ENCODE peak calls at places on chromosomes 5 and 9, in ten cellular contexts. F is right atrium auricular region; V is WERI-Rb-1; N is heart left ventricle; J is AG04450; B is CD8-positive, alpha-beta T cell; T is cardiac muscle cell; W is psoas muscle; C is esophagus squamous epithelium; Z is left ventricle myocardium inferior. E is an unnamed sample.

GRCh38 chr5:35030426-35030825 is 17.3 kb downstream of the AGXT2 start:
- DNase-seq in N (no peak), J (no peak), T (no peak), B (no peak), Z (no peak), W (no peak), C (no peak), F (no peak), V (no peak), E (no peak)

GRCh38 chr9:136095028-136095494 is at the start of gene NACC2:
- DNase-seq in T (peak; percentile 65), F (no peak), V (peak; percentile 61), Z (peak; percentile 82), J (no peak), C (no peak), N (peak; percentile 77), B (no peak), W (peak; percentile 89), E (peak; percentile 71)

GRCh38 chr9:33185406-33185805 is 18.3 kb upstream of the B4GALT1 start:
- DNase-seq in T (no peak), W (no peak), F (no peak), N (no peak), B (no peak), J (no peak), Z (no peak), C (no peak), V (no peak), E (no peak)

GRCh38 chr5:177545487-177546261 is 8.7 kb downstream of the FAM193B start:
- DNase-seq in J (peak; percentile 59), C (no peak), N (peak; percentile 65), V (no peak), W (peak; percentile 73), Z (peak; percentile 56), B (no peak), F (peak; percentile 91), T (peak; percentile 96), E (no peak)

GRCh38 chr9:21239917-21240316 is at the start of gene IFNA14:
- DNase-seq in W (no peak), J (no peak), C (no peak), F (no peak), V (no peak), N (no peak), Z (no peak), T (no peak), B (no peak), E (no peak)

GRCh38 chr9:6997330-6997729 is 239.6 kb downstream of the KDM4C start:
- DNase-seq in F (no peak), V (no peak), W (no peak), J (no peak), B (no peak), N (no peak), C (no peak), Z (no peak), T (no peak), E (no peak)

GRCh38 chr9:68678430-68678829 is 26.6 kb upstream of the PIP5K1B start:
- DNase-seq in Z (no peak), W (no peak), V (peak; percentile 15), F (no peak), T (peak; percentile 18), J (no peak), C (no peak), B (no peak), N (peak; percentile 14), E (no peak)

GRCh38 chr5:98106116-98107088 is 667.1 kb upstream of the RGMB start:
- DNase-seq in T (no peak), W (no peak), Z (no peak), B (no peak), N (no peak), V (no peak), C (no peak), F (no peak), J (no peak), E (no peak)

GRCh38 chr5:122730037-122730436 is 44.8 kb upstream of the SNX2 start:
- DNase-seq in Z (no peak), W (no peak), F (no peak), V (no peak), T (no peak), J (no peak), C (no peak), N (no peak), B (no peak), E (no peak)

GRCh38 chr9:107635137-107635802 is 145.7 kb upstream of the KLF4 start:
- DNase-seq in Z (no peak), J (no peak), T (peak; percentile 40), F (no peak), B (no peak), W (no peak), V (no peak), C (no peak), N (no peak), E (no peak)

GRCh38 chr5:152956943-152957613 is 533.4 kb upstream of the GRIA1 start:
- DNase-seq in C (no peak), B (no peak), N (no peak), J (no peak), F (no peak), V (no peak), Z (no peak), W (no peak), T (no peak), E (no peak)

GRCh38 chr5:78549043-78549442 is 99.5 kb downstream of the LHFPL2 start:
- DNase-seq in W (no peak), T (peak; percentile 79), Z (no peak), B (no peak), J (no peak), F (peak; percentile 68), N (no peak), C (no peak), V (no peak), E (no peak)

GRCh38 chr5:130198927-130199326 is 294.7 kb downstream of the CHSY3 start:
- DNase-seq in Z (no peak), V (peak; percentile 12), C (no peak), W (no peak), F (no peak), J (peak; percentile 1), B (no peak), T (peak; percentile 55), N (no peak), E (no peak)

DNA sequence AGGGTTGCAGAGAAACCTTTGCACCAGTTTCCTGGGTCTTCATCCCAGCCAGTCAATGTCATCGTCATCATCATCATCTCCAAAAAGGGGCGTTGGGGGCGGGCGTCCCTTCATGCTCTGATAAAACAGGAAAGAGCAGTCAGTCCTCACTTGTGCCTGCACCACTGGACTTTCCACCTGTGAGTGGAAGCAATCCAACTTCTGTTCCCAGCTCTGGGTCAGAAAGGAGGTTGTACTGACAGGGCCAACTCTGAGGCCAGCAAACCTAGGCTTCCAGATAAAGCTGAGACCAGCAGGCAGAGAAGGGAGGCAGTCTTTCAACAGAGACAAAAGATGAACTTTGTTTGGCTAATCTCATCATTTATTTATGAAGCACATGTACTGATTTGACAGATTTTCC is 15.2 kb downstream of the SLC31A2 start:
- DNase-seq in N (no peak), W (no peak), B (no peak), C (no peak), T (no peak), V (no peak), Z (no peak), J (no peak), F (no peak), E (no peak)
- H3K27ac ChIP-seq in N (no peak overlapping the region), W (no peak overlapping the region), B (no peak overlapping the region), C (no peak overlapping the region), T (no peak overlapping the region), V (no peak overlapping the region), Z (peak overlapping the region; percentile 56), J (no peak overlapping the region), F (no peak overlapping the region), E (no peak overlapping the region)

GRCh38 chr5:112917453-112918005 is 4.5 kb downstream of the REEP5 start:
- DNase-seq in W (no peak), N (no peak), B (peak; percentile 30), T (peak; percentile 23), Z (no peak), C (no peak), F (no peak), J (no peak), V (peak; percentile 57), E (no peak)
- TF ChIP-seq CTCF in W (no peak), N (no peak), B (no peak), T (peak; percentile 29), Z (no peak), C (no peak), F (no peak), J (peak; percentile 26), V (peak; percentile 62), E (no peak)

GRCh38 chr5:36656556-36656955 is 50.1 kb downstream of the SLC1A3 start:
- DNase-seq in B (no peak), T (no peak), F (no peak), W (no peak), J (no peak), N (no peak), V (no peak), Z (no peak), C (no peak), E (no peak)

GRCh38 chr5:36659406-36659805 is 53.0 kb downstream of the SLC1A3 start:
- DNase-seq in B (no peak), N (no peak), Z (no peak), V (no peak), J (no peak), C (no peak), T (peak; percentile 66), W (no peak), F (no peak), E (no peak)

GRCh38 chr5:36657563-36657995 is 51.2 kb downstream of the SLC1A3 start:
- DNase-seq in V (no peak), W (no peak), J (peak; percentile 97), Z (peak; percentile 34), B (no peak), C (peak; percentile 14), F (peak; percentile 83), T (peak; percentile 99), N (peak; percentile 72), E (peak; percentile 39)

GRCh38 chr5:36660397-36661049 is 54.1 kb downstream of the SLC1A3 start:
- DNase-seq in V (no peak), W (no peak), J (no peak), T (no peak), F (no peak), N (no peak), Z (no peak), C (no peak), B (no peak), E (no peak)

GRCh38 chr5:36658016-36658415 is 51.6 kb downstream of the SLC1A3 start:
- DNase-seq in Z (no peak), W (no peak), V (no peak), T (peak; percentile 60), N (no peak), F (no peak), C (no peak), J (no peak), B (no peak), E (no peak)
- H3K27ac ChIP-seq in Z (peak overlapping the region; percentile 91), W (peak overlapping the region; percentile 87), V (no peak overlapping the region), T (no peak overlapping the region), N (peak overlapping the region; percentile 82), F (peak overlapping the region; percentile 78), C (peak overlapping the region; percentile 68), J (peak overlapping the region; percentile 88), B (no peak overlapping the region), E (no peak overlapping the region)

DNA sequence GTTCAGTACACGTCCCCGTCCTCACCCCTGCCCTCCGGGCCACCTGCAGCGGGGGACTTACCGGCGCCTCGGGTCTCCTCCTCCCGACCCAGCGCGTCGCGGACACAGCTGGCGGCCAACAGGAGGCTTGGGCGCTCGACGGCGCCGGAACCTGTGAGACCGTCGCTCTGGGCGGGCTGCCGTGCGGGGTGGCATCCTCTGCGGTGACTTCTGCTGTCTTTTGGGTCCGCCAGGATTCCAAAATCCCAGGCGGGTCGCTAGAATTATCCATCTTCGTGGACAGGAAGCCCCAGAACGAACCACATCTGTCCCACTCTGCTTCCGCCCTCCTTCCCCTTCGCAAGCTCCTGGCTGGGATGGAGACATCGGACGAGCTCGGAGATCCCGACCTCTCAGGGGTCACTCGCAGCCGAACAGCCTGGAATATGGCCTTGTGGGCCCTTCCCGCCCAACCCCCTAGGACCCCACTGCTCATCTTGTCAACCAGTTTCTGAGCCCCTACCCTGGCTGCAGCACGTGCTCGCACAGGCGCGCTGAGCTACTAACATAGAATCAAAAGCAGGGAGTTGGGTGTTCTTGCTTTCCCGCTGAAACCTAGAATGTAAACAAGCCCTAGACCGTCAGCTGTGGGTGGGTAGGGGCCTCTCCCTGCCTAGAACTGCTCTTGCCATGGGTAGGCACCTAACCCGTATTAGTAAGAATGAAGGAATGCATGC is 947 bp upstream of the MARCHF3 start:
- DNase-seq in N (peak; percentile 17), B (peak; percentile 17), C (no peak), V (no peak), J (no peak), F (no peak), W (peak; percentile 65), Z (no peak), T (no peak), E (no peak)
- TF ChIP-seq CTCF in N (no peak), B (no peak), C (no peak), V (no peak), J (no peak), F (no peak), W (no peak), Z (no peak), T (no peak), E (no peak)

E was measured in ovary.